ENCODE peak calls at places on chromosome 18, in seven cellular contexts. D, L, R, Q, S, G and W are unnamed samples.

GRCh38 chr18:33839452-33840225 is 261.6 kb downstream of the ASXL3 start:
- DNase-seq in G (peak; percentile 48), Q (peak; percentile 19), D (no peak), R (no peak), L (peak; percentile 79), S (peak; percentile 50), W (peak; percentile 78)

GRCh38 chr18:11991021-11991770 is 9.9 kb downstream of the IMPA2 start:
- DNase-seq in D (no peak), G (no peak), R (no peak), S (no peak), Q (no peak), L (no peak), W (no peak)

GRCh38 chr18:475202-475624 is 25.3 kb downstream of the COLEC12 start:
- DNase-seq in D (no peak), R (no peak), Q (peak; percentile 43), L (peak; percentile 42), G (peak; percentile 65), S (peak; percentile 58), W (peak; percentile 76)

GRCh38 chr18:813405-814071 is 1.5 kb upstream of the YES1 start:
- DNase-seq in S (no peak), R (no peak), Q (no peak), L (no peak), D (no peak), G (no peak), W (no peak)

GRCh38 chr18:63438181-63438580 is 15.9 kb upstream of the VPS4B start:
- DNase-seq in Q (no peak), L (peak; percentile 39), G (no peak), S (no peak), R (no peak), D (no peak), W (no peak)

GRCh38 chr18:76377359-76377756 is 117.7 kb downstream of the ZNF516 start:
- DNase-seq in G (no peak), D (no peak), S (no peak), L (no peak), R (no peak), Q (no peak), W (no peak)

GRCh38 chr18:79479761-79480161 is 84.0 kb downstream of the NFATC1 start:
- DNase-seq in D (no peak), G (no peak), R (no peak), Q (no peak), S (no peak), L (no peak), W (no peak)

GRCh38 chr18:63994783-63995399 is 25.0 kb downstream of the SERPINB8 start:
- DNase-seq in G (peak; percentile 49), L (peak; percentile 63), Q (peak; percentile 39), S (peak; percentile 56), D (peak; percentile 31), R (peak; percentile 6), W (peak; percentile 45)

GRCh38 chr18:79980585-79980984 is 7.8 kb downstream of the TXNL4A start:
- DNase-seq in R (no peak), S (no peak), D (no peak), Q (no peak), L (no peak), G (no peak), W (no peak)

GRCh38 chr18:38481576-38481975 is 916.0 kb upstream of the CELF4 start:
- DNase-seq in S (no peak), R (no peak), G (no peak), D (no peak), Q (no peak), L (no peak), W (no peak)

GRCh38 chr18:22432672-22433137 is 15.0 kb upstream of the CTAGE1 start:
- DNase-seq in G (peak; percentile 94), Q (peak; percentile 92), D (no peak), S (peak; percentile 97), L (peak; percentile 91), R (no peak), W (peak; percentile 87)

GRCh38 chr18:44497757-44498490 is 182.8 kb upstream of the SETBP1 start:
- DNase-seq in R (no peak), G (no peak), D (no peak), Q (no peak), S (no peak), L (no peak), W (no peak)

GRCh38 chr18:3453540-3454364 is 3.8 kb downstream of the TGIF1 start:
- DNase-seq in R (no peak), Q (peak; percentile 71), G (peak; percentile 97), D (peak; percentile 19), L (peak; percentile 99), S (peak; percentile 89), W (peak; percentile 99)

GRCh38 chr18:39951321-39951720 is 2003.7 kb upstream of the PIK3C3 start:
- DNase-seq in G (peak; percentile 45), L (peak; percentile 27), Q (no peak), R (no peak), D (no peak), S (no peak), W (peak; percentile 34)

GRCh38 chr18:37483221-37483971 is 82.2 kb downstream of the CELF4 start:
- DNase-seq in G (peak; percentile 20), L (peak; percentile 35), D (no peak), Q (no peak), R (no peak), S (peak; percentile 7), W (peak; percentile 12)

GRCh38 chr18:48833701-48834394 is 116.9 kb downstream of the SMAD7 start:
- DNase-seq in Q (no peak), G (no peak), L (no peak), R (peak; percentile 34), S (no peak), D (peak; percentile 43), W (peak; percentile 44)

GRCh38 chr18:75170022-75170789 is 38.7 kb downstream of the PTGR3 start:
- DNase-seq in Q (no peak), D (no peak), L (no peak), R (no peak), S (no peak), G (no peak), W (no peak)

GRCh38 chr18:79639072-79639829 is 40.4 kb upstream of the CTDP1 start:
- DNase-seq in G (no peak), L (no peak), Q (no peak), S (no peak), D (no peak), R (no peak), W (no peak)

GRCh38 chr18:54387631-54388030 is 29.9 kb downstream of the C18orf54 start:
- DNase-seq in G (no peak), D (no peak), S (no peak), L (no peak), R (no peak), Q (no peak), W (no peak)

GRCh38 chr18:48074929-48075706 is 144.7 kb upstream of the SMAD2 start:
- DNase-seq in R (no peak), S (no peak), Q (no peak), G (no peak), D (no peak), L (no peak), W (no peak)

GRCh38 chr18:79530821-79531220 is 135.1 kb downstream of the NFATC1 start:
- DNase-seq in R (no peak), Q (no peak), L (no peak), G (no peak), S (no peak), D (no peak), W (no peak)

GRCh38 chr18:74540689-74541421 is 6.6 kb downstream of the CNDP1 start:
- DNase-seq in Q (no peak), D (no peak), R (no peak), G (no peak), L (no peak), S (no peak), W (no peak)

GRCh38 chr18:40630496-40630895 is 1324.5 kb upstream of the PIK3C3 start:
- DNase-seq in L (no peak), Q (no peak), D (no peak), R (no peak), S (no peak), G (no peak), W (no peak)

GRCh38 chr18:23066504-23067039 is 68.7 kb upstream of the CABLES1 start:
- DNase-seq in G (no peak), D (no peak), Q (no peak), S (no peak), R (no peak), L (no peak), W (no peak)

GRCh38 chr18:40366521-40366920 is 1588.5 kb upstream of the PIK3C3 start:
- DNase-seq in Q (no peak), S (no peak), R (no peak), D (no peak), L (no peak), G (no peak), W (no peak)

GRCh38 chr18:58362027-58362575 is 266.8 kb downstream of the ALPK2 start:
- DNase-seq in G (peak; percentile 96), D (no peak), Q (peak; percentile 14), L (peak; percentile 94), R (no peak), S (peak; percentile 92), W (peak; percentile 95)

GRCh38 chr18:79438581-79438980 is 42.9 kb downstream of the NFATC1 start:
- DNase-seq in G (no peak), D (no peak), R (no peak), S (no peak), Q (no peak), L (no peak), W (no peak)

GRCh38 chr18:23871410-23871809 is 143.1 kb upstream of the TTC39C start:
- DNase-seq in S (peak; percentile 37), G (no peak), Q (peak; percentile 57), D (peak; percentile 43), R (peak; percentile 72), L (no peak), W (no peak)

GRCh38 chr18:37266290-37266689 is 299.3 kb downstream of the CELF4 start:
- DNase-seq in L (no peak), D (no peak), S (no peak), R (no peak), G (no peak), Q (no peak), W (no peak)

GRCh38 chr18:24734058-24734457 is 273.6 kb downstream of the HRH4 start:
- DNase-seq in S (no peak), Q (no peak), R (no peak), G (no peak), L (peak; percentile 16), D (no peak), W (no peak)

GRCh38 chr18:13464432-13465125 is 246.0 kb downstream of the LDLRAD4 start:
- DNase-seq in S (no peak), D (peak; percentile 70), L (no peak), G (peak; percentile 16), Q (no peak), R (peak; percentile 51), W (no peak)